ENCODE peak calls at places on chromosome 17, in six cellular contexts. One of them, this sample, is unnamed.

GRCh38 chr17:12107905-12108304 is 87.2 kb downstream of the MAP2K4 start:
- DNase-seq in foreskin fibroblast: no peak
- DNase-seq in ovary: no peak
- DNase-seq in epithelial cell of proximal tubule: no peak
- DNase-seq in body of pancreas: no peak
- DNase-seq in OCI-LY7: no peak
- DNase-seq in this sample: no peak

GRCh38 chr17:57369509-57369945 is 113.2 kb downstream of the MSI2 start:
- DNase-seq in foreskin fibroblast: no peak
- DNase-seq in ovary: no peak
- DNase-seq in epithelial cell of proximal tubule: no peak
- DNase-seq in body of pancreas: no peak
- DNase-seq in OCI-LY7: no peak
- DNase-seq in this sample: no peak

GRCh38 chr17:73118139-73118538 is 25.7 kb upstream of the SLC39A11 start:
- DNase-seq in foreskin fibroblast: no peak
- DNase-seq in ovary: no peak
- DNase-seq in epithelial cell of proximal tubule: no peak
- DNase-seq in body of pancreas: no peak
- DNase-seq in OCI-LY7: no peak
- DNase-seq in this sample: no peak

GRCh38 chr17:56029980-56030624 is 123.2 kb upstream of the ANKFN1 start:
- DNase-seq in foreskin fibroblast: no peak
- DNase-seq in ovary: no peak
- DNase-seq in epithelial cell of proximal tubule: no peak
- DNase-seq in body of pancreas: no peak
- DNase-seq in OCI-LY7: no peak
- DNase-seq in this sample: no peak

GRCh38 chr17:6366144-6366755 is 68.7 kb downstream of the AIPL1 start:
- DNase-seq in foreskin fibroblast: peak; percentile 57
- DNase-seq in ovary: no peak
- DNase-seq in epithelial cell of proximal tubule: no peak
- DNase-seq in body of pancreas: no peak
- DNase-seq in OCI-LY7: no peak
- DNase-seq in this sample: no peak

GRCh38 chr17:17966399-17966798 is 5.8 kb downstream of the TOM1L2 start:
- DNase-seq in foreskin fibroblast: no peak
- DNase-seq in ovary: no peak
- DNase-seq in epithelial cell of proximal tubule: no peak
- DNase-seq in body of pancreas: no peak
- DNase-seq in OCI-LY7: no peak
- DNase-seq in this sample: peak; percentile 48

GRCh38 chr17:68460715-68461114 is 3.4 kb upstream of the WIPI1 start:
- DNase-seq in foreskin fibroblast: no peak
- DNase-seq in ovary: no peak
- DNase-seq in epithelial cell of proximal tubule: no peak
- DNase-seq in body of pancreas: no peak
- DNase-seq in OCI-LY7: peak; percentile 51
- DNase-seq in this sample: no peak

GRCh38 chr17:28783161-28783560 is 39.4 kb downstream of the TRAF4 start:
- DNase-seq in foreskin fibroblast: no peak
- DNase-seq in ovary: no peak
- DNase-seq in epithelial cell of proximal tubule: no peak
- DNase-seq in body of pancreas: no peak
- DNase-seq in OCI-LY7: no peak
- DNase-seq in this sample: no peak

GRCh38 chr17:28616281-28616680 is 2.3 kb upstream of the RSKR start:
- DNase-seq in foreskin fibroblast: no peak
- DNase-seq in ovary: no peak
- DNase-seq in epithelial cell of proximal tubule: no peak
- DNase-seq in body of pancreas: no peak
- DNase-seq in OCI-LY7: no peak
- DNase-seq in this sample: no peak

GRCh38 chr17:63819585-63820537 is 7.4 kb upstream of the PSMC5 start:
- DNase-seq in foreskin fibroblast: no peak
- DNase-seq in ovary: no peak
- DNase-seq in epithelial cell of proximal tubule: no peak
- DNase-seq in body of pancreas: no peak
- DNase-seq in OCI-LY7: no peak
- DNase-seq in this sample: no peak

GRCh38 chr17:39950871-39951348 is 11.9 kb upstream of the GSDMA start:
- DNase-seq in foreskin fibroblast: no peak
- DNase-seq in ovary: peak; percentile 52
- DNase-seq in epithelial cell of proximal tubule: no peak
- DNase-seq in body of pancreas: no peak
- DNase-seq in OCI-LY7: no peak
- DNase-seq in this sample: no peak

GRCh38 chr17:50275279-50275678 is 1.0 kb downstream of the TMEM92 start:
- DNase-seq in foreskin fibroblast: no peak
- DNase-seq in ovary: no peak
- DNase-seq in epithelial cell of proximal tubule: no peak
- DNase-seq in body of pancreas: no peak
- DNase-seq in OCI-LY7: no peak
- DNase-seq in this sample: no peak

GRCh38 chr17:3740611-3741073 is 16.9 kb downstream of the HASPIN start:
- DNase-seq in foreskin fibroblast: no peak
- DNase-seq in ovary: no peak
- DNase-seq in epithelial cell of proximal tubule: no peak
- DNase-seq in body of pancreas: no peak
- DNase-seq in OCI-LY7: no peak
- DNase-seq in this sample: peak; percentile 65

DNA sequence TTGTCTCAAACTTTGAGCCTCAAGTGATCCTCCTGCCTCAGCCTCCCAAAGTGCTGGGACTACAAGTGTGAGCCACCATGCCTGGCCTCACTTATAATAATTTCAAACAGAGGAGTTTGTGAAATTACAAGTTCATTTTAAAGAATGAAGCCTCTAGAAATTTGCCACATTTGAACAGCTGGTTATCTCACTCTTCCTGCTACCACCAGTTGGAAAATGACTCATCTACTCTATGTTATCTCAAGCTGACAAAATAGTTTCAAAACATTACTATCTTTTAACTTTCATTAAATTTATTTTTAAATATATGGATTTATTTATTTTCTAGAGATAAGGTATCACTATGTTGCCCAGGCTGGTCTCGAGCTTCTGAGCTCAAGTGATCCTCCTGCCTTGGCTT is 47.8 kb downstream of the MYH13 start:
- DNase-seq in foreskin fibroblast: no peak
- DNase-seq in ovary: no peak
- DNase-seq in epithelial cell of proximal tubule: no peak
- DNase-seq in body of pancreas: no peak
- DNase-seq in OCI-LY7: no peak
- DNase-seq in this sample: no peak
- TF ChIP-seq CTCF in foreskin fibroblast: no peak
- TF ChIP-seq CTCF in ovary: no peak
- TF ChIP-seq CTCF in epithelial cell of proximal tubule: no peak
- TF ChIP-seq CTCF in body of pancreas: no peak
- TF ChIP-seq CTCF in OCI-LY7: no peak
- TF ChIP-seq CTCF in this sample: no peak

DNA sequence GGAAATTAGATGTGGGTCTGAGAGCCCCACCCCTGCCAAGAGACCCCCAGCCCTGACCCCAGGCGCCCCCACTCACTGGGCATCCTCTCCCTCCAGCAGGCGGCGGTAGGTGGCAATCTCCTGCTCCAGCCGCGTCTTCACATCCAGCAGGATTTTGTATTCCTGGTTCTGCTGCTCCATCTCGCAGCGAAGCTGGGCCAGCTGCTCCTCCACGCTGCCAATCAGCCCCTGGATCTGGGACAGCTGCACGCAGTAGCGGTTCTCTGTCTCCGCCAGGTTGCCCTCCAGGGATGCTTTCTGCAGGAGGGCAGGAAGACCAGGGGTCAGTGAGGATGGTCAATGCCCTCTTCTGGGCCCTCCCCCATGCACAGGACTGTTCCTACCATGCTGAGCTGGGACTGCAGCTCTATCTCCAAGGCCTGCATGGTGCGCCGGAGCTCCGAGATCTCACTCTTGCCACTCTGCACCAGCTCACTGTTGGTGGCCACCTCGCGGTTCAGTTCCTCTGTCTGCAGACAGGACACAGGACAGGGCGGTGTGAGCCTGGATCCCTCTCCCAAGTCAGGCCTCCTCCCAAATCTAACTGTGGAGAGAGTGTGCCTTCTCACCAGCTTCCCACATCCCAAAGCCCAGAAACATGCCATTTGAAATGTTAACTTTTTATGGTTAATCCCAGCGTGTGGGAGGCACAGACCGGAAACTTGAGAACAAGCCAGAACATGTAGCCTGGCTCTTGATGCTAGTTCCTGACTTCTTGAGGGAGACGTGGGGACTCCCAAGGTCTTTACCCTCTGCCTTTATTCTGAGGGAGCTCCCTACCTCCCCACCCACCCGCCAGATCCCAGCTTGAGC is 3.6 kb downstream of the KRT17 start:
- DNase-seq in foreskin fibroblast: no peak
- DNase-seq in ovary: peak; percentile 21
- DNase-seq in epithelial cell of proximal tubule: no peak
- DNase-seq in body of pancreas: no peak
- DNase-seq in OCI-LY7: no peak
- DNase-seq in this sample: no peak
- TF ChIP-seq CTCF in foreskin fibroblast: no peak
- TF ChIP-seq CTCF in ovary: no peak
- TF ChIP-seq CTCF in epithelial cell of proximal tubule: no peak
- TF ChIP-seq CTCF in body of pancreas: no peak
- TF ChIP-seq CTCF in OCI-LY7: no peak
- TF ChIP-seq CTCF in this sample: no peak

GRCh38 chr17:48551601-48552452 is 6.9 kb upstream of the HOXB2 start:
- DNase-seq in foreskin fibroblast: no peak
- DNase-seq in ovary: no peak
- DNase-seq in epithelial cell of proximal tubule: no peak
- DNase-seq in body of pancreas: no peak
- DNase-seq in OCI-LY7: no peak
- DNase-seq in this sample: no peak

GRCh38 chr17:48551206-48551597 is 6.3 kb upstream of the HOXB2 start:
- DNase-seq in foreskin fibroblast: no peak
- DNase-seq in ovary: no peak
- DNase-seq in epithelial cell of proximal tubule: no peak
- DNase-seq in body of pancreas: no peak
- DNase-seq in OCI-LY7: no peak
- DNase-seq in this sample: no peak

GRCh38 chr17:48549909-48550308 is 5.0 kb upstream of the HOXB2 start:
- DNase-seq in foreskin fibroblast: no peak
- DNase-seq in ovary: no peak
- DNase-seq in epithelial cell of proximal tubule: no peak
- DNase-seq in body of pancreas: no peak
- DNase-seq in OCI-LY7: no peak
- DNase-seq in this sample: no peak

GRCh38 chr17:48548687-48549621 is 4.0 kb upstream of the HOXB2 start:
- DNase-seq in foreskin fibroblast: no peak
- DNase-seq in ovary: no peak
- DNase-seq in epithelial cell of proximal tubule: no peak
- DNase-seq in body of pancreas: no peak
- DNase-seq in OCI-LY7: no peak
- DNase-seq in this sample: no peak

DNA sequence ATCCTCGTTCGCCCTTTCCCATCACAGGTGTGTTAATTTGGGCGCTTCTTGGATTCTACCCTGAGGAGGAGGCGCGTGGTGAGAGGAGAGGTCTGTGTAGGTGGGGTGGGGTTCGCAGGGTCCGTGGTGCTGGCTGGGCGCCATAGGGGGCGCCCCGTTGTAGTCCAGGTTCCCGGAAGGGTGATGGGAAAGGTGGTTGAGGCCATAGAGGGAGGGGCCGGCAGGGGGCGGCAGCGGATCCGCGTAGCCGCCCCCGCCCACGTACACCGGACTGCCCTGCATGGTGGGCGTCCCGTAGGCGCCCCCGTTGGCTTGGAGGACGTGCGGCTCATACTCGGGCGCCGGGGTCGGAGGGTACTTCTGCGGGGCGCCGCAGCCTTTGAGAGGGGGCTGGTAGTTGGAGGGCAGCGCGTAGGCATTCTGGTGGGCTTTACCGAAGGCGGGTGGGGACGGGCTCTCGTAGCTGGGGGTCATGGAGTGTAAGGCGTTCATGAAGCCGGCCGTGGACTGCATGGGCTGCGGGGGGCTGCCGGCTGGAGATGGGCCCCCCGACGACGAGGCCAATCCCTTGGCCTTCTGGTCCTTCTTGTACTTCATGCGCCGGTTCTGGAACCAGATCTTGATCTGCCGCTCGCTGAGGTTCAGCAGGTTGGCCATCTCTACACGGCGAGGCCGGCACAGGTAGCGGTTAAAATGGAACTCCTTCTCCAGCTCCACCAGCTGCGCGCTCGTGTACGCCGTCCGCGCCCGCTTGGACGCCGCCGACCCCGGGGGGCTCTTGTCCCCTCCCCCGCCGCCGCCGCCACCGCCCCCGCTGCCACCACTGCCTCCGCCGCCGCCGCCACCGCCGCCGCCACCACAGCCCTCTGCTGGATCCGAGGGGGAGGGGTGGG is 5.7 kb upstream of the HOXB2 start:
- DNase-seq in foreskin fibroblast: no peak
- DNase-seq in ovary: no peak
- DNase-seq in epithelial cell of proximal tubule: no peak
- DNase-seq in body of pancreas: no peak
- DNase-seq in OCI-LY7: no peak
- DNase-seq in this sample: no peak
- TF ChIP-seq CTCF in foreskin fibroblast: no peak
- TF ChIP-seq CTCF in ovary: no peak
- TF ChIP-seq CTCF in epithelial cell of proximal tubule: peak; percentile 23
- TF ChIP-seq CTCF in body of pancreas: no peak
- TF ChIP-seq CTCF in OCI-LY7: no peak
- TF ChIP-seq CTCF in this sample: no peak

GRCh38 chr17:72079700-72080099 is 41.1 kb upstream of the SOX9 start:
- DNase-seq in foreskin fibroblast: no peak
- DNase-seq in ovary: no peak
- DNase-seq in epithelial cell of proximal tubule: no peak
- DNase-seq in body of pancreas: no peak
- DNase-seq in OCI-LY7: no peak
- DNase-seq in this sample: no peak

GRCh38 chr17:72075995-72076677 is 44.7 kb upstream of the SOX9 start:
- DNase-seq in foreskin fibroblast: no peak
- DNase-seq in ovary: no peak
- DNase-seq in epithelial cell of proximal tubule: no peak
- DNase-seq in body of pancreas: no peak
- DNase-seq in OCI-LY7: no peak
- DNase-seq in this sample: no peak

GRCh38 chr17:72076678-72077030 is 44.2 kb upstream of the SOX9 start:
- DNase-seq in foreskin fibroblast: no peak
- DNase-seq in ovary: no peak
- DNase-seq in epithelial cell of proximal tubule: no peak
- DNase-seq in body of pancreas: no peak
- DNase-seq in OCI-LY7: no peak
- DNase-seq in this sample: no peak

DNA sequence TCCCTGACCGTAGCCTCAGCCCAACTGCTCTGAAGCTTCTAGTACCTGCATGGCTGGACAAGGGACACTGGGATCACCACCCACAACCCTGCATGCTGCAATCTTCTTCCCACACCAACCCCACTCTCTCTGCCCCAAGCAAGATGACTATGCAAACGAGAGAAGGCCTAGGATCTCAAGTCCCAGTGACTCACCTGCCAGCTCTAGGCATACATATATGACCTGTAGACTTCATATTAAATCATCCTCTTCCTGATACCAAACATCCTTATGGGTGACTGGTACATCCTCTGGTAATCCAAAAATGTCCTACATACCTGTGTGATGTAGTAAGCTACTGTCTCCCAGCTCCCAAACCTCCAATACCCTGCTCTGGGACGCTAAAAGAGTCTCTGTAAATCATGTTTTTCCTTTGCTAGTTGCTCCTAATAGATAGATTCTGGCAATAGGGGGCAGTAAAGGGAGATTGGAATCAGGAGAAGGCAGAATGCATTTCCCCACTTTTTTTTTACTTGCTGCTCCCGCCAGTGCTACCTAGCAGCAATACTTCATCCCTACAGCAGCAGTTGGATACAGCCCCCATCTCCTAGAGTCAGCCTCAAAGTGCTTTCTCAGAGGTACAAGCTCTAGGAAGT is 43.4 kb upstream of the SOX9 start:
- DNase-seq in foreskin fibroblast: no peak
- DNase-seq in ovary: no peak
- DNase-seq in epithelial cell of proximal tubule: no peak
- DNase-seq in body of pancreas: no peak
- DNase-seq in OCI-LY7: no peak
- DNase-seq in this sample: no peak
- TF ChIP-seq CTCF in foreskin fibroblast: no peak
- TF ChIP-seq CTCF in ovary: no peak
- TF ChIP-seq CTCF in epithelial cell of proximal tubule: peak; percentile 37
- TF ChIP-seq CTCF in body of pancreas: no peak
- TF ChIP-seq CTCF in OCI-LY7: peak; percentile 60
- TF ChIP-seq CTCF in this sample: no peak

This sample was measured in GM13976.